ENCODE peak calls at places on chromosomes 4 and X, in four cellular contexts. One of them, this sample, is unnamed. For H3K36me3, the result is how much of the 10 kb centered on the place peaks cover.

GRCh38 chr4:24664956-24665355 is 80.6 kb upstream of the DHX15 start:
- DNase-seq in trophoblast cell: peak
- DNase-seq in mesenchymal stem cell: no peak
- DNase-seq in H1: no peak
- DNase-seq in this sample: no peak

GRCh38 chr4:25051534-25051933 is 20.8 kb upstream of the LGI2 start:
- DNase-seq in trophoblast cell: no peak
- DNase-seq in H1: no peak
- DNase-seq in mesenchymal stem cell: peak
- DNase-seq in this sample: no peak

GRCh38 chr4:86894465-86894864 is 2.2 kb upstream of the C4orf36 start:
- DNase-seq in mesenchymal stem cell: no peak
- DNase-seq in H1: no peak
- DNase-seq in trophoblast cell: peak
- DNase-seq in this sample: no peak

GRCh38 chr4:57303012-57303751 is 193.0 kb upstream of the IGFBP7 start:
- DNase-seq in trophoblast cell: no peak
- DNase-seq in H1: no peak
- DNase-seq in mesenchymal stem cell: peak
- DNase-seq in this sample: no peak

GRCh38 chr4:68390205-68390604 is 40.3 kb upstream of the YTHDC1 start:
- DNase-seq in trophoblast cell: peak
- DNase-seq in H1: no peak
- DNase-seq in mesenchymal stem cell: no peak
- DNase-seq in this sample: no peak

GRCh38 chr4:139560396-139561084 is 4.5 kb upstream of the SETD7 start:
- DNase-seq in H1: no peak
- DNase-seq in trophoblast cell: peak
- DNase-seq in mesenchymal stem cell: peak
- DNase-seq in this sample: no peak

GRCh38 chr4:87872043-87872442 is 39.3 kb downstream of the MEPE start:
- DNase-seq in mesenchymal stem cell: no peak
- DNase-seq in H1: no peak
- DNase-seq in trophoblast cell: no peak
- DNase-seq in this sample: no peak

GRCh38 chrX:112851806-112852205 is 11.2 kb upstream of the AMOT start:
- DNase-seq in mesenchymal stem cell: peak
- DNase-seq in H1: no peak
- DNase-seq in trophoblast cell: no peak
- DNase-seq in this sample: no peak

GRCh38 chr4:140743194-140743931 is 12.8 kb downstream of the TBC1D9 start:
- DNase-seq in H1: no peak
- DNase-seq in trophoblast cell: peak
- DNase-seq in mesenchymal stem cell: peak
- DNase-seq in this sample: peak

GRCh38 chrX:45621356-45622041 is 420.8 kb upstream of the DIPK2B start:
- DNase-seq in H1: no peak
- DNase-seq in trophoblast cell: peak
- DNase-seq in mesenchymal stem cell: peak
- DNase-seq in this sample: no peak

GRCh38 chrX:107738768-107739167 is 36.8 kb downstream of the TSC22D3 start:
- DNase-seq in trophoblast cell: no peak
- DNase-seq in H1: no peak
- DNase-seq in mesenchymal stem cell: no peak
- DNase-seq in this sample: no peak

GRCh38 chr4:139843643-139844042 is 178.0 kb downstream of the MGST2 start:
- DNase-seq in mesenchymal stem cell: no peak
- DNase-seq in H1: no peak
- DNase-seq in trophoblast cell: no peak
- DNase-seq in this sample: no peak

GRCh38 chr4:113438596-113438995 is 322.9 kb downstream of the CAMK2D start:
- DNase-seq in mesenchymal stem cell: no peak
- DNase-seq in H1: no peak
- DNase-seq in trophoblast cell: no peak
- DNase-seq in this sample: no peak

GRCh38 chrX:123964155-123964554 is 2.6 kb downstream of the STAG2 start:
- DNase-seq in mesenchymal stem cell: peak
- DNase-seq in H1: no peak
- DNase-seq in trophoblast cell: no peak
- DNase-seq in this sample: no peak

GRCh38 chr4:42280327-42281095 is 116.8 kb upstream of the SHISA3 start:
- DNase-seq in trophoblast cell: peak
- DNase-seq in mesenchymal stem cell: peak
- DNase-seq in H1: no peak
- DNase-seq in this sample: no peak

GRCh38 chr4:157521916-157522315 is 301.4 kb downstream of the GRIA2 start:
- DNase-seq in H1: no peak
- DNase-seq in mesenchymal stem cell: no peak
- DNase-seq in trophoblast cell: peak
- DNase-seq in this sample: no peak

GRCh38 chr4:991451-992296 is 1.5 kb downstream of the SLC26A1 start:
- DNase-seq in H1: no peak
- DNase-seq in mesenchymal stem cell: no peak
- DNase-seq in trophoblast cell: peak
- DNase-seq in this sample: no peak

GRCh38 chr4:154927126-154927525 is 146.1 kb downstream of the RBM46 start:
- DNase-seq in mesenchymal stem cell: no peak
- DNase-seq in H1: no peak
- DNase-seq in trophoblast cell: no peak
- DNase-seq in this sample: no peak

DNA sequence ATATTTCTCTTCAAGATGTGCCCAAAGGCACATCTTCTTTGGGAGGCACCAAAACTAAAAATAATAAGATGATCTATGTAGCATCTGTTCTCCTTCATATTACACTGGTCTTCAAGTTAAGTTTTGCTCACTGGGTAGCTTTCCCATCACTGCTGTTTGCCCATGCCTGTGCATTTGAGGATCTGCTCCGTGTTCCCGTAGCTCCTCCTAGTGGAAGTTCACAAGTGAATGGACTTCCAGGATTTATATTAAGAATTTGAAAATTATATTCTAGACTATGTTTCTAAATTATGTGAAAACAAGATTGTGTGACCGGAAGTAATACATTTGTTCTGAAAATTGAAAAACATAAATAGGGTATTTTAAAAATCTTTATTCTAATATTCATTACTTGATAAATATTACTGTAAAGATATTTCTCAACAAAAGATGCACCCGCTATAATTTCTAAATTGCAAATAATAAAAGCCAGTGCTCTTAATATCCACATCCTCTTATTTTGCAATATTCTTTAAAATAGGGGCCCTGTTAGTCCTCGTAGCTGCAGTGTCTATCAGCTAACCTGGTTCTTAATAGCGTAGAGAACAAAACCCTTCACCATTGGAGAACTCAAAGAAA is 147.7 kb downstream of the RBM46 start:
- DNase-seq in trophoblast cell: peak
- DNase-seq in H1: no peak
- DNase-seq in mesenchymal stem cell: no peak
- DNase-seq in this sample: peak
- H2BK12ac ChIP-seq in trophoblast cell: no peak
- H2BK12ac ChIP-seq in H1: no peak
- H2BK12ac ChIP-seq in mesenchymal stem cell: no peak
- H2BK12ac ChIP-seq in this sample: no peak

GRCh38 chr4:76781698-76782595 is 116.0 kb downstream of the SOWAHB start:
- DNase-seq in trophoblast cell: peak
- DNase-seq in H1: no peak
- DNase-seq in mesenchymal stem cell: peak
- DNase-seq in this sample: no peak
- H3K4ac ChIP-seq in trophoblast cell: peak
- H3K4ac ChIP-seq in H1: peak
- H3K4ac ChIP-seq in mesenchymal stem cell: no peak
- H3K4ac ChIP-seq in this sample: no peak

GRCh38 chrX:72208126-72208525 is 26.6 kb downstream of the PIN4 start:
- DNase-seq in mesenchymal stem cell: no peak
- DNase-seq in H1: no peak
- DNase-seq in trophoblast cell: no peak
- DNase-seq in this sample: no peak
- H3K36me3 ChIP-seq in mesenchymal stem cell: under half
- H3K36me3 ChIP-seq in H1: under half
- H3K36me3 ChIP-seq in trophoblast cell: under half
- H3K36me3 ChIP-seq in this sample: under half

GRCh38 chr4:102392033-102392744 is 46.9 kb upstream of the SLC39A8 start:
- DNase-seq in H1: no peak
- DNase-seq in trophoblast cell: peak
- DNase-seq in mesenchymal stem cell: no peak
- DNase-seq in this sample: no peak
- H2BK12ac ChIP-seq in H1: peak
- H2BK12ac ChIP-seq in trophoblast cell: peak
- H2BK12ac ChIP-seq in mesenchymal stem cell: no peak
- H2BK12ac ChIP-seq in this sample: no peak

DNA sequence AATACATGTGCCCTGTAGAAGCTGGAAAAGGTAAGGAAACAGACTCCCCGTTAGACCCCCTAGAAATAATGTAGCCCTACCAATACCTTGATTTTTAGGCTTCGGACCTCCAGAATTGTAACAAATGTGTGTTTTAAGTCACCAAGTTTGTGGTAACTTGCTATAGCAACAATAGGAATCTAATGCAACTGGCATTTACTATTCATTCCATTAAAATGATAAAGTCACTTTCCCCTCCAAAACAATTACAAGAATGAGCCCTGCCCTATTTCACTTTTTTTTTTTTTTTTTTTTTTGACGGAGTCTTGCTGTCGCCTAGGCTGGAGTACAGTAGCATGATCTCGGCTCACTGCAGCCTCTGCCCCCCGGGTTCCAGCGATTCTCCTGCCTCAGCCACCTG is 3.5 kb upstream of the DDX60L start:
- DNase-seq in mesenchymal stem cell: no peak
- DNase-seq in H1: no peak
- DNase-seq in trophoblast cell: peak
- DNase-seq in this sample: no peak
- H3K4ac ChIP-seq in mesenchymal stem cell: no peak
- H3K4ac ChIP-seq in H1: no peak
- H3K4ac ChIP-seq in trophoblast cell: no peak
- H3K4ac ChIP-seq in this sample: no peak

DNA sequence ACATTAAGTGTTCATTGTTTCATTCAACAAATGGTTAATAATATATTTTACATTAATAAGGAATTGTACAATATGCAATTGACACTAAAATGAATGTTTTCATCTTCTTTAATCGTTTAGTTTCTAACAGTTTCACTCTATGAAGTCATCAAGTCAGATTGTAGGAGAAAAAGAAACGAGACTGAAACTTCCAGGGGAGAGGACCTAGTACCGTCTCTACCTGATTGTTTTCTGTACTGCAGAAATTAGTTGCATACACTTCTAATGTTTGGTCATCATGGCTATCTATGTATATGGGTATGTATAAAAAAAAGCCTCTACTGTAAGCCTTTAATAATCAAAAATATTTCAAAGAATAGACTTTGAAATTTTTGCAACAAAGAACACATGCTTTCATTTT is 1350.9 kb downstream of the ARAP2 start:
- DNase-seq in trophoblast cell: no peak
- DNase-seq in mesenchymal stem cell: no peak
- DNase-seq in H1: no peak
- DNase-seq in this sample: no peak
- H3K36me3 ChIP-seq in trophoblast cell: under half
- H3K36me3 ChIP-seq in mesenchymal stem cell: under half
- H3K36me3 ChIP-seq in H1: under half
- H3K36me3 ChIP-seq in this sample: under half